ENCODE peak calls at places on chromosomes 6 and 20, in nine cellular contexts. B is heart right ventricle; T is NCI-H1105 treated with DMSO at 0.1 percent for 48 hours; G is B cell; D is HepG2; Y is SHP77; H is CD4-positive, CD25-positive, alpha-beta regulatory T cell; K is posterior cingulate gyrus; P is T-cell. A is an unnamed sample.

GRCh38 chr6:37192669-37193068 is 22.7 kb downstream of the PIM1 start:
- DNase-seq in G (no peak), T (no peak), B (no peak), H (no peak), K (no peak), Y (no peak), P (no peak), D (no peak), A (no peak)

GRCh38 chr20:51021067-51022025 is 1.6 kb downstream of the KCNG1 start:
- DNase-seq in Y (no peak), B (no peak), G (no peak), T (no peak), D (no peak), K (no peak), H (no peak), P (no peak), A (no peak)

GRCh38 chr20:62795023-62795761 is 1.1 kb upstream of the MRGBP start:
- DNase-seq in D (peak), Y (peak), B (peak), T (peak), P (peak), H (peak), G (peak), K (peak), A (peak)

GRCh38 chr6:164455835-164456234 is 853.6 kb downstream of the C6orf118 start:
- DNase-seq in G (no peak), D (no peak), T (no peak), H (no peak), K (no peak), B (no peak), P (no peak), Y (peak), A (no peak)

GRCh38 chr20:36219671-36220220 is 16.5 kb upstream of the AAR2 start:
- DNase-seq in T (no peak), P (no peak), Y (no peak), B (no peak), H (no peak), K (peak), D (no peak), G (no peak), A (no peak)

GRCh38 chr20:17281478-17281877 is 54.6 kb downstream of the PCSK2 start:
- DNase-seq in D (peak), G (no peak), B (no peak), H (no peak), K (no peak), T (peak), P (no peak), Y (peak), A (no peak)

GRCh38 chr20:36644713-36645109 is 1.3 kb downstream of the SLA2 start:
- DNase-seq in H (no peak), B (no peak), G (no peak), P (no peak), T (no peak), K (no peak), Y (no peak), D (no peak), A (no peak)

GRCh38 chr6:117354671-117355070 is 71.1 kb downstream of the ROS1 start:
- DNase-seq in H (no peak), G (no peak), T (no peak), Y (no peak), D (no peak), B (no peak), K (no peak), P (no peak), A (no peak)

GRCh38 chr6:29679962-29680361 is 990 bp downstream of the ZFP57 start:
- DNase-seq in T (no peak), Y (no peak), D (no peak), G (no peak), K (no peak), B (no peak), H (no peak), P (no peak), A (no peak)

GRCh38 chr6:165574220-165574619 is 88.8 kb downstream of the PDE10A start:
- DNase-seq in D (no peak), K (no peak), H (no peak), B (no peak), P (no peak), Y (no peak), T (no peak), G (no peak), A (no peak)

GRCh38 chr20:32485770-32486248 is 99.3 kb downstream of the NOL4L start:
- DNase-seq in P (no peak), B (no peak), T (no peak), D (peak), Y (no peak), H (no peak), K (no peak), G (no peak), A (no peak)

GRCh38 chr20:53899351-53900167 is 170.8 kb downstream of the BCAS1 start:
- DNase-seq in B (no peak), H (peak), D (no peak), Y (peak), G (no peak), T (peak), K (no peak), P (peak), A (peak)

GRCh38 chr20:38537176-38537575 is 43.8 kb upstream of the ADIG start:
- DNase-seq in B (no peak), Y (no peak), K (no peak), H (no peak), G (no peak), P (no peak), D (no peak), T (no peak), A (no peak)

GRCh38 chr6:137707590-137708360 is 159.3 kb upstream of the TNFAIP3 start:
- DNase-seq in Y (peak), K (peak), T (peak), G (peak), P (peak), D (peak), B (no peak), H (peak), A (peak)

GRCh38 chr6:115613488-115613887 is 447.2 kb downstream of the FRK start:
- DNase-seq in P (no peak), K (no peak), H (no peak), T (no peak), G (no peak), B (no peak), D (no peak), Y (no peak), A (no peak)

GRCh38 chr6:100084301-100085161 is 90.5 kb upstream of the MCHR2 start:
- DNase-seq in Y (no peak), G (no peak), P (no peak), B (no peak), H (no peak), T (no peak), D (no peak), K (no peak), A (no peak)

GRCh38 chr6:12717356-12717755 is 789 bp downstream of the PHACTR1 start:
- DNase-seq in T (no peak), Y (no peak), P (no peak), D (peak), H (no peak), G (no peak), K (no peak), B (no peak), A (no peak)

GRCh38 chr20:49541733-49542513 is 26.0 kb downstream of the PTGIS start:
- DNase-seq in H (peak), P (peak), G (peak), Y (peak), K (peak), D (peak), T (peak), B (peak), A (peak)

GRCh38 chr6:13303668-13304017 is 24.7 kb downstream of the TBC1D7 start:
- DNase-seq in G (peak), H (no peak), K (no peak), B (peak), T (no peak), P (no peak), D (no peak), Y (no peak), A (no peak)

GRCh38 chr6:107805504-107805903 is 18.6 kb downstream of the SCML4 start:
- DNase-seq in T (no peak), K (no peak), Y (no peak), D (no peak), B (no peak), P (no peak), G (no peak), H (no peak), A (no peak)

GRCh38 chr6:145147559-145147958 is 587.8 kb downstream of the EPM2A start:
- DNase-seq in T (no peak), B (no peak), P (no peak), H (no peak), K (no peak), G (no peak), D (no peak), Y (no peak), A (no peak)

GRCh38 chr20:49583669-49584417 is 15.9 kb upstream of the PTGIS start:
- DNase-seq in D (peak), Y (peak), P (no peak), G (no peak), T (no peak), H (no peak), B (peak), K (peak), A (no peak)

GRCh38 chr6:16174368-16175078 is 45.6 kb downstream of the MYLIP start:
- DNase-seq in B (no peak), T (no peak), K (no peak), H (no peak), Y (no peak), G (no peak), P (no peak), D (no peak), A (no peak)

GRCh38 chr20:48671141-48671540 is 156.7 kb downstream of the PREX1 start:
- DNase-seq in G (no peak), D (no peak), Y (no peak), P (no peak), H (no peak), K (no peak), T (no peak), B (no peak), A (no peak)

GRCh38 chr6:147676468-147676867 is 168.0 kb downstream of the SAMD5 start:
- DNase-seq in K (no peak), Y (no peak), T (no peak), G (no peak), D (no peak), H (no peak), B (no peak), P (no peak), A (no peak)

GRCh38 chr20:37042986-37043972 is 52.5 kb downstream of the RBL1 start:
- DNase-seq in H (no peak), D (no peak), P (peak), B (no peak), Y (no peak), T (no peak), K (no peak), G (no peak), A (peak)

A was measured in central memory CD4-positive, alpha-beta T cell.